ENCODE peak calls at places on chromosomes 2 and 18, in seven cellular contexts. U is dorsolateral prefrontal cortex, K is left cardiac atrium, A is chondrocyte, V is SK-MEL-5, I is posterior vena cava, E is progenitor cell of endocrine pancreas. O is an unnamed sample.

GRCh38 chr2:20378891-20379519 is 28.4 kb upstream of the PUM2 start:
- DNase-seq in U (peak; percentile 84), K (peak; percentile 90), A (no peak), V (peak; percentile 90), I (peak; percentile 94), E (peak; percentile 49), O (peak; percentile 91)

GRCh38 chr2:172461591-172462392 is 34.4 kb downstream of the ITGA6 start:
- DNase-seq in U (peak; percentile 60), K (peak; percentile 61), A (no peak), V (peak; percentile 57), I (no peak), E (peak; percentile 59), O (peak; percentile 89)

GRCh38 chr18:62741118-62741566 is 25.8 kb downstream of the PHLPP1 start:
- DNase-seq in U (no peak), K (no peak), A (no peak), V (peak; percentile 89), I (no peak), E (no peak), O (no peak)

GRCh38 chr18:70148539-70148938 is 56.9 kb downstream of the RTTN start:
- DNase-seq in U (no peak), K (no peak), A (no peak), V (no peak), I (no peak), E (no peak), O (no peak)

GRCh38 chr2:134934641-134935040 is 16.0 kb downstream of the CCNT2 start:
- DNase-seq in U (no peak), K (no peak), A (no peak), V (no peak), I (no peak), E (no peak), O (no peak)

GRCh38 chr2:61014805-61015204 is 2.7 kb upstream of the PEX13 start:
- DNase-seq in U (no peak), K (no peak), A (no peak), V (no peak), I (no peak), E (no peak), O (no peak)

GRCh38 chr2:7670905-7671304 is 753.7 kb downstream of the RNF144A start:
- DNase-seq in U (no peak), K (no peak), A (no peak), V (no peak), I (no peak), E (no peak), O (no peak)

GRCh38 chr2:166090900-166091299 is 36.9 kb downstream of the SCN1A start:
- DNase-seq in U (no peak), K (no peak), A (no peak), V (no peak), I (no peak), E (no peak), O (no peak)

GRCh38 chr18:50696929-50697328 is 122.9 kb downstream of the MRO start:
- DNase-seq in U (no peak), K (no peak), A (no peak), V (no peak), I (no peak), E (no peak), O (no peak)

GRCh38 chr18:78926243-78926615 is 53.4 kb upstream of the SALL3 start:
- DNase-seq in U (no peak), K (no peak), A (no peak), V (no peak), I (no peak), E (no peak), O (no peak)

GRCh38 chr18:46155652-46156051 is 51.5 kb downstream of the HAUS1 start:
- DNase-seq in U (no peak), K (no peak), A (no peak), V (no peak), I (no peak), E (no peak), O (no peak)

GRCh38 chr2:168584934-168585333 is 128.9 kb downstream of the CERS6 start:
- DNase-seq in U (no peak), K (no peak), A (no peak), V (no peak), I (no peak), E (no peak), O (no peak)

GRCh38 chr2:174340400-174341300 is 5.9 kb downstream of the SP9 start:
- DNase-seq in U (peak; percentile 36), K (no peak), A (no peak), V (no peak), I (no peak), E (peak; percentile 29), O (no peak)

GRCh38 chr2:116953-117352 is 70.6 kb upstream of the FAM110C start:
- DNase-seq in U (no peak), K (no peak), A (no peak), V (no peak), I (no peak), E (no peak), O (no peak)

GRCh38 chr2:39873586-39873985 is 94.5 kb upstream of the THUMPD2 start:
- DNase-seq in U (no peak), K (no peak), A (no peak), V (no peak), I (no peak), E (no peak), O (no peak)

GRCh38 chr2:142687075-142687474 is 190.4 kb upstream of the KYNU start:
- DNase-seq in U (no peak), K (no peak), A (no peak), V (no peak), I (no peak), E (no peak), O (no peak)

GRCh38 chr2:182824759-182825143 is 41.7 kb downstream of the FRZB start:
- DNase-seq in U (no peak), K (no peak), A (no peak), V (no peak), I (no peak), E (no peak), O (no peak)

GRCh38 chr2:23385748-23386421 is 906 bp downstream of the KLHL29 start:
- DNase-seq in U (no peak), K (peak; percentile 43), A (no peak), V (no peak), I (no peak), E (peak; percentile 16), O (no peak)

GRCh38 chr2:10028407-10028987 is 14.9 kb upstream of the KLF11 start:
- DNase-seq in U (no peak), K (no peak), A (no peak), V (peak; percentile 72), I (no peak), E (no peak), O (no peak)

GRCh38 chr2:234494361-234495075 is 2.4 kb downstream of the ARL4C start:
- DNase-seq in U (no peak), K (no peak), A (no peak), V (no peak), I (no peak), E (no peak), O (no peak)

GRCh38 chr18:12741351-12741750 is 38.5 kb downstream of the PSMG2 start:
- DNase-seq in U (no peak), K (no peak), A (no peak), V (peak; percentile 27), I (no peak), E (no peak), O (no peak)

GRCh38 chr2:10424051-10424450 is 24.1 kb downstream of the ODC1 start:
- DNase-seq in U (no peak), K (no peak), A (peak; percentile 76), V (no peak), I (no peak), E (no peak), O (no peak)

GRCh38 chr18:23238651-23239349 is 103.5 kb downstream of the CABLES1 start:
- DNase-seq in U (no peak), K (no peak), A (no peak), V (no peak), I (no peak), E (no peak), O (no peak)